ENCODE peak calls at places on chromosome 4, in six cellular contexts. E is esophagus squamous epithelium, Y is PC-3, U is stomach, H is left lung, I is right lobe of liver. S is an unnamed sample.
A peak's percentile ranks its signal among the peaks of the same experiment; 100 is the strongest.

GRCh38 chr4:8643986-8644385 is 51.4 kb downstream of the CPZ start:
- DNase-seq in U (peak; percentile 21), E (no peak), I (peak; percentile 36), H (peak; percentile 19), Y (no peak), S (peak; percentile 30)

GRCh38 chr4:41590591-41590990 is 52.6 kb downstream of the LIMCH1 start:
- DNase-seq in I (no peak), H (no peak), Y (peak; percentile 46), U (no peak), E (no peak), S (no peak)

GRCh38 chr4:186844059-186844681 is 120.5 kb upstream of the FAT1 start:
- DNase-seq in I (no peak), U (no peak), E (no peak), H (no peak), Y (no peak), S (no peak)

GRCh38 chr4:1315306-1315705 is 25.6 kb downstream of the MAEA start:
- DNase-seq in E (no peak), I (no peak), Y (no peak), U (no peak), H (no peak), S (no peak)

GRCh38 chr4:152052431-152053057 is 291.7 kb upstream of the GATB start:
- DNase-seq in E (no peak), I (no peak), H (no peak), Y (no peak), U (no peak), S (no peak)

GRCh38 chr4:83128235-83128929 is 13.9 kb upstream of the PLAC8 start:
- DNase-seq in I (no peak), H (no peak), U (no peak), Y (peak; percentile 76), E (no peak), S (no peak)

GRCh38 chr4:48329976-48330375 is 11.4 kb upstream of the SLAIN2 start:
- DNase-seq in E (no peak), I (no peak), H (no peak), Y (peak; percentile 80), U (no peak), S (no peak)

GRCh38 chr4:73021634-73022033 is 47.9 kb downstream of the COX18 start:
- DNase-seq in H (no peak), I (no peak), E (no peak), Y (peak; percentile 80), U (no peak), S (no peak)

GRCh38 chr4:2350982-2351381 is 67.5 kb downstream of the ZFYVE28 start:
- DNase-seq in U (no peak), E (no peak), H (no peak), I (no peak), Y (no peak), S (peak; percentile 12)

GRCh38 chr4:187865914-187866313 is 129.7 kb upstream of the ZFP42 start:
- DNase-seq in E (no peak), U (no peak), I (no peak), Y (no peak), H (no peak), S (no peak)

GRCh38 chr4:78244691-78245485 is 187.8 kb downstream of the FRAS1 start:
- DNase-seq in I (no peak), E (no peak), U (no peak), Y (no peak), H (no peak), S (no peak)

DNA sequence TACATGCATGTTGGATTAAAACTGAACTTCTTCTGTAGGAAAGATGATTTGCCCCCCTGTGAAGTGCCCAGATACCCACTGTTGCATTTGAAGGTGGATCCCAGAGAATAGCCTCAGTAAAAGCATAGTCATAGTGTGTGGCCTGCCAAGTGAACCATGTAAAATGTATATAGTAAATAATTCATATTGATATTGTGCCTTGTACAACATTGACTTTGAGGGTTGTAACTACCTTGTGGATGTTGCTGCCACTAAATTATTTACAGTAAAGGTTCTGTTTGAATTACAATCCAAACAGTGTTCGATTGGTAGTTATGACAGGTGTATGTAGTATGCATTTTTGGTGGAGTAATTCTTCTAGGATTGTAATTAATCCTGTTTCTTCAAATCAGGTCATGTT is 19.2 kb downstream of the TMEM131L start:
- DNase-seq in U (no peak), Y (peak; percentile 70), I (no peak), H (no peak), E (no peak), S (no peak)
- H3K4me1 ChIP-seq in U (peaks cover 75% of the 10 kb centered on the region), Y (peaks cover 53% of the 10 kb centered on the region), I (peaks cover 7% of the 10 kb centered on the region), H (peaks cover 55% of the 10 kb centered on the region), E (peaks cover 59% of the 10 kb centered on the region), S (peaks cover 57% of the 10 kb centered on the region)

GRCh38 chr4:143337600-143338287 is 1.1 kb downstream of the GAB1 start:
- DNase-seq in E (no peak), I (peak; percentile 86), U (peak; percentile 57), H (peak; percentile 56), Y (peak; percentile 37), S (no peak)
- TF ChIP-seq CTCF in E (no peak), I (peak; percentile 15), U (no peak), H (no peak), Y (no peak), S (no peak)

GRCh38 chr4:71860643-71861042 is 76.8 kb upstream of the GC start:
- DNase-seq in I (no peak), Y (peak; percentile 48), U (no peak), H (no peak), E (no peak), S (no peak)
- H3K9me3 ChIP-seq in I (no peaks in the 10 kb centered on the region), Y (peaks cover 51% of the 10 kb centered on the region), U (no peaks in the 10 kb centered on the region), H (peaks cover 49% of the 10 kb centered on the region), E (peaks cover 5% of the 10 kb centered on the region), S (peaks cover 27% of the 10 kb centered on the region)

GRCh38 chr4:84955168-84955567 is 11.3 kb downstream of the WDFY3 start:
- DNase-seq in U (no peak), E (no peak), H (no peak), I (no peak), Y (no peak), S (no peak)
- H3K4me1 ChIP-seq in U (peaks cover 87% of the 10 kb centered on the region), E (peaks cover 8% of the 10 kb centered on the region), H (peaks cover 59% of the 10 kb centered on the region), I (peaks cover 27% of the 10 kb centered on the region), Y (peaks cover 19% of the 10 kb centered on the region), S (peaks cover 40% of the 10 kb centered on the region)

DNA sequence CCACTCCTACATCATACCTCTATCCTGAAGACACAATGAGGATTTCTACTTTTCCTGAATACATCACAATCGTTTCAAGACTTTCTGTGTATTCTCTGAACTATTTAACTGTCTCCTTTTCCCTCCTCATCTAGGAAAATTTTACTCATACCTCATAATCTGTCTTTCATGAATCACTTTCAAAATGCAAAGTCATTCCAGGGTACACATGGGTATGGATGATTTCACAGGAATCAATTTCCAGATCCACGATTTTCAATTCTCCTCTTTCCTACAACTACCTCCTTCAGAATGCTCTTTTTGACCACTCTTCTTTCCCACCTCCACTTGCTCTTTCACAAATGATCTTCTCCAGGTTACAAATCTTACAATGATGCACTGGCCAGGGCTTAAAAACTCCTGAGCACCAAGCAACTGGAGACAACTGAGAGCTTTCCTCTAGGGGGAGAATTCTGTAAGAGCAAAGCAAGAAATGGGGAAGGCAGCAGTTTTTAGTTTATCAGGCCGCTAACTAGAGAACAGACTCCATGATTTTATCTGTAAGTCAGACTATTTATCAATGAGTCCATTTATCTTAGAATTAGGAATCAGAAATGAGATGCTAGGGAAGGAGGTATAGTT is 116.4 kb downstream of the PPP3CA start:
- DNase-seq in H (no peak), Y (peak; percentile 7), E (no peak), U (no peak), I (no peak), S (no peak)
- TF ChIP-seq CTCF in H (no peak), Y (no peak), E (no peak), U (no peak), I (no peak), S (no peak)

DNA sequence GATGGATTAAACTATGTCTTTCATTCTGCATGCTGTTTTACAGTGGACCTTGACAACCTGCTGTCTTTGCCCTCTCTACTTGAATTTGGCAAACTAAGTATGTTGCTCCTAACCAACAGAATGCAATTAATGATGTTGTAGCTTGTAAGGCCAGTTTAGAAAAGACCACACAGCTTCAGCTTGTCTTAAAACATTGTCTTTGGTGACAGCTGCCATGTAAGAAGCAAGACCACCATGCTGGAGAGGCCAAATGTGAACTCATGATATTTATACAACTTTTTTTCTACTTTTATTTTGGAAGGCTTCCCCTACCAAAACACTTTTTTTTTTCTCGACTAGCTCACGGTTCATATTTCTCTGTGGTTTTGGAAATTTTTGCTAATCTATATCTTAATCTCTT is 278.0 kb upstream of the GNPDA2 start:
- DNase-seq in I (no peak), E (no peak), H (no peak), Y (peak; percentile 15), U (no peak), S (no peak)
- H3K9me3 ChIP-seq in I (no peaks in the 10 kb centered on the region), E (no peaks in the 10 kb centered on the region), H (peaks cover 4% of the 10 kb centered on the region), Y (no peaks in the 10 kb centered on the region), U (no peaks in the 10 kb centered on the region), S (no peaks in the 10 kb centered on the region)

GRCh38 chr4:7045961-7046921 is 3.1 kb downstream of the TADA2B start:
- DNase-seq in I (peak; percentile 66), U (no peak), H (no peak), E (no peak), Y (peak; percentile 39), S (no peak)
- H3K4me1 ChIP-seq in I (peaks cover 50% of the 10 kb centered on the region), U (peaks cover 85% of the 10 kb centered on the region), H (peaks cover 53% of the 10 kb centered on the region), E (peaks cover 34% of the 10 kb centered on the region), Y (peaks cover 33% of the 10 kb centered on the region), S (peaks cover 56% of the 10 kb centered on the region)

GRCh38 chr4:140195806-140196205 is 41.8 kb upstream of the MAML3 start:
- DNase-seq in I (no peak), Y (no peak), E (no peak), H (no peak), U (no peak), S (no peak)
- TF ChIP-seq CTCF in I (no peak), Y (no peak), E (no peak), H (no peak), U (no peak), S (no peak)